ENCODE peak calls at places on chromosomes 6 and 20, in eight cellular contexts. M is psoas muscle, O is stomach, W is upper lobe of right lung, Y is cardiac muscle cell, N is right lobe of liver, A is transverse colon, V is bronchial epithelial cell. T is an unnamed sample. For H3K36me3, the result is how much of the 10 kb centered on the place peaks cover.

GRCh38 chr6:142118926-142119325 is 13.8 kb upstream of the GJE1 start:
- DNase-seq in A (no peak), O (no peak), V (peak), W (no peak), M (no peak), N (no peak), Y (no peak), T (no peak)

GRCh38 chr6:81204741-81205140 is 547.7 kb downstream of the TENT5A start:
- DNase-seq in O (no peak), W (no peak), N (no peak), Y (no peak), M (no peak), V (no peak), A (no peak), T (peak)

GRCh38 chr6:8029243-8029870 is 34.8 kb downstream of the BLOC1S5 start:
- DNase-seq in Y (peak), V (no peak), W (no peak), M (no peak), N (no peak), O (no peak), A (no peak), T (peak)

GRCh38 chr6:7424967-7425807 is 35.6 kb downstream of the RIOK1 start:
- DNase-seq in M (no peak), A (no peak), O (no peak), W (no peak), N (no peak), V (peak), Y (peak), T (no peak)

GRCh38 chr20:20160513-20160912 is 108.2 kb downstream of the CFAP61 start:
- DNase-seq in Y (no peak), M (no peak), A (no peak), O (no peak), W (no peak), N (no peak), V (no peak), T (no peak)

GRCh38 chr6:136510782-136511181 is 39.4 kb downstream of the MAP7 start:
- DNase-seq in V (peak), Y (no peak), O (no peak), A (no peak), M (no peak), N (no peak), W (no peak), T (peak)

GRCh38 chr20:46088409-46089075 is 1.2 kb downstream of the NCOA5 start:
- DNase-seq in W (no peak), M (no peak), Y (no peak), N (no peak), O (no peak), A (no peak), V (peak), T (peak)

GRCh38 chr20:17849901-17850673 is 118.5 kb downstream of the SNX5 start:
- DNase-seq in M (peak), A (peak), W (peak), O (peak), N (no peak), Y (no peak), V (peak), T (peak)

GRCh38 chr6:148747145-148747492 is 289 bp downstream of the UST start:
- DNase-seq in W (peak), Y (peak), O (peak), M (peak), N (peak), V (no peak), A (peak), T (peak)

GRCh38 chr6:19320066-19320465 is 517.1 kb upstream of the ID4 start:
- DNase-seq in V (peak), A (no peak), O (no peak), M (no peak), Y (no peak), W (no peak), N (no peak), T (no peak)

GRCh38 chr20:50834599-50835005 is 39.7 kb downstream of the BCAS4 start:
- DNase-seq in M (no peak), V (peak), A (no peak), W (no peak), O (no peak), Y (no peak), N (no peak), T (peak)

GRCh38 chr20:63241272-63241671 is 5.6 kb downstream of the BIRC7 start:
- DNase-seq in V (no peak), W (no peak), M (no peak), O (no peak), Y (no peak), N (no peak), A (no peak), T (no peak)

GRCh38 chr20:34222208-34222607 is 19.0 kb upstream of the ASIP start:
- DNase-seq in A (peak), V (peak), W (no peak), O (no peak), M (no peak), Y (no peak), N (no peak), T (peak)

GRCh38 chr20:47326718-47327137 is 29.8 kb downstream of the ZMYND8 start:
- DNase-seq in V (no peak), O (no peak), Y (no peak), A (no peak), N (no peak), W (no peak), M (no peak), T (peak)

GRCh38 chr6:134925800-134926199 is 24.1 kb downstream of the ALDH8A1 start:
- DNase-seq in Y (no peak), N (no peak), A (no peak), M (no peak), V (peak), W (no peak), O (no peak), T (peak)

GRCh38 chr6:162856885-162857284 is 129.1 kb downstream of the PACRG start:
- DNase-seq in V (peak), W (no peak), A (peak), M (no peak), N (no peak), O (no peak), Y (peak), T (peak)

DNA sequence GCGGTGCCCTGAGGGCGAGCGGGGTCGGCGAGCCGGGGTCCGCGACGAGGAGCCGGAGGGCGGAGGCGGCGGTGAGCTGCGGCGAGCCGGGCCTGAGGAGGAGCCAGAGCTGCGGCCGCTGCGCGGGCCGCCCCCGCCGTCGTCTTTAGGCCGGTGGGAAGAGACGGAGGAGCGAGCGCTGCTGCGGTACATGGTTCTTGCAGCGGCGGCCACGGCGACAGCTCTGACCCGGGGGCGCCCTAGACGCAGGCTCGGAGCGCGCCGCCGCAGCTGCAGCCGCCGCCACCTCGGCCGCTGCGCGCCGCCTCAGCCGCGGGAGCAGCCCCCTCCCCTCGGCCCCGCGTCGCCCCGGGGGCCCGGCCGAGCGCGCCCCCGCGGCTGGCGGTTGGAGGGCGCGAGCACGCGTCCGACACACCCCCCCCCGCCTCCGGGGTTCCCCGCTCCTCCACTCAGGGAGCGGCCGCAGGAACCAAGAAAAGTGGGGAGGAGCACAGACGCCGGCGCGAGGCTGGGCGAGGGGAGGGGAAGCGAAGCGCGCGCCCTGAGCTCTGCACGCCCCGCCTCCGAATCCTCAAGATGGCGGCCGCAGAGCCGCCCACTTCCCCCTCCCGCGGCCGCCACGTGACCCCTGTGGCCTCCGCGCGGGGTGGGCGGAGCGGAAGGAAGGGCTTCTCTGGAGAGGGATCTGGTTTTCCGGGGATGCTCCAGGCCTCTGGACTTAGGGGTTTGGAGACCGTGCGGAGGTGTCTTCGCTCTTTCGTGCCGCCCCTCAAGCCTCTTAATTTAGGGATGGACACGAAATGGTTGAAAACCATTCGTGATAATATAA is at the start of gene ZNF318:
- DNase-seq in Y (peak), W (peak), O (peak), M (peak), V (peak), A (peak), N (peak), T (peak)
- H3K36me3 ChIP-seq in Y (under half), W (under half), O (under half), M (under half), V (under half), A (under half), N (under half), T (under half)

GRCh38 chr6:160767647-160768019 is 65.6 kb downstream of the PLG start:
- DNase-seq in W (no peak), N (no peak), M (no peak), A (no peak), V (no peak), O (no peak), Y (no peak), T (no peak)

GRCh38 chr6:160767019-160767646 is 65.1 kb downstream of the PLG start:
- DNase-seq in V (peak), W (peak), M (peak), Y (peak), A (peak), N (peak), O (peak), T (peak)

GRCh38 chr6:160764847-160765246 is 62.8 kb downstream of the PLG start:
- DNase-seq in M (no peak), N (no peak), Y (no peak), V (no peak), A (no peak), W (no peak), O (no peak), T (no peak)

GRCh38 chr6:160766657-160767018 is 64.6 kb downstream of the PLG start:
- DNase-seq in A (no peak), Y (no peak), W (no peak), V (no peak), M (no peak), N (no peak), O (no peak), T (no peak)

GRCh38 chr6:160765412-160765811 is 63.4 kb downstream of the PLG start:
- DNase-seq in Y (no peak), A (no peak), N (no peak), O (no peak), M (no peak), V (no peak), W (no peak), T (no peak)
- TF ChIP-seq CTCF in Y (no peak), A (no peak), N (no peak), O (no peak), M (no peak), V (no peak), W (no peak), T (no peak)

GRCh38 chr6:15234068-15234758 is 11.7 kb upstream of the JARID2 start:
- DNase-seq in W (no peak), A (no peak), Y (no peak), V (no peak), N (no peak), O (no peak), M (no peak), T (no peak)
- H3K36me3 ChIP-seq in W (under half), A (under half), Y (under half), V (under half), N (under half), O (under half), M (under half), T (under half)

GRCh38 chr6:44298055-44298803 is 14.9 kb downstream of the AARS2 start:
- DNase-seq in O (no peak), Y (no peak), N (no peak), M (no peak), V (no peak), W (no peak), A (no peak), T (no peak)
- TF ChIP-seq CTCF in O (no peak), Y (no peak), N (no peak), M (no peak), V (no peak), W (no peak), A (no peak), T (no peak)

DNA sequence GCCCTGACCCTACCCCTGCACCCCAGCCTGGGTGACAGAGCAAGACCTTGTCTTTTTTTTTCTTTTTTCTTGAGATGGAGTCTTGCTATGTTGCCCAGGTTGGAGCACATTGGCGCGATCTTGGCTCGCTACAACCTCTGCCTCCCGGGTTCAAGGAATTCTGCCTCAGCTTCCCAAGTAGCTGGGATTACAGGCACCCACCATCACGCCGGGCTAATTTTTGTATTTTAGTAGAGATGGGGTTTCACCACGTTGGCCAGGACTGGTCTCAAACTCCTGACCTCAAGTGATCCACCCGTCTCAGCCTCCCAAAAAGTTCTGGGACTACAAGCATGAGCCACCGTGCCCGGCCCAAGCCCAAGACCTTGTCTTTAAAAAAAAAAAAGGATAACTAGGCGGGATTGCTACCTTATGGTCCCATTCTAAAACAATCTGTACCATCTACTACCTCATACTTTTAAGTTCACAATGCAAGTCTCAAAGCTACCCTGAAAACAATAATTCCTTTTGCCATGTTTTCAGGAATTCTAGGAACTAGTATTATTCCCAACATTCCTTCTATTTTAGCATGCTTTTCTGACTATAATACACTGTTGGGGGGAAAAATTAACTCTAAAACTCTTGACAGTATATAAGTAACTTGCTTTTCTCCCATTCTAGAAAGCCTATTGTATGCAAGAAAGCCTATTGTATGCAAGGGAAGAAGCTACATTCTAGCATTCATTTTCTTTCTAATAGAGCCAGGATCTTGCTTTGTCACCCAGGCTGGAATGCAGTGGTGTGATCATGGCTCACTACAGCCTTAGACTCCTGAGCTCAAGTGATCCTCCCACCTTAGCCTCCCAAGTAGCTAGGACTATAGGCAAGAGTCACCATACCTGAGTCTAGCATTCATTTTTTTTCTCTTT is 6.6 kb downstream of the TUBB start:
- DNase-seq in O (no peak), A (no peak), Y (no peak), M (no peak), N (peak), W (no peak), V (no peak), T (no peak)
- H3K36me3 ChIP-seq in O (half or more), A (under half), Y (half or more), M (under half), N (under half), W (half or more), V (under half), T (under half)

GRCh38 chr6:31041372-31041974 is 31.2 kb downstream of the MUC22 start:
- DNase-seq in O (peak), Y (no peak), M (no peak), N (no peak), V (no peak), W (no peak), A (no peak), T (no peak)

GRCh38 chr6:31048090-31048489 is 37.8 kb downstream of the MUC22 start:
- DNase-seq in Y (no peak), W (no peak), O (no peak), A (no peak), V (no peak), M (no peak), N (no peak), T (no peak)

GRCh38 chr6:31038559-31038958 is 28.3 kb downstream of the MUC22 start:
- DNase-seq in Y (no peak), M (no peak), N (no peak), O (no peak), W (no peak), A (no peak), V (no peak), T (no peak)

GRCh38 chr6:31037692-31038091 is 27.4 kb downstream of the MUC22 start:
- DNase-seq in A (no peak), M (no peak), N (no peak), W (no peak), V (peak), O (no peak), Y (no peak), T (peak)

GRCh38 chr6:31042801-31043200 is 32.5 kb downstream of the MUC22 start:
- DNase-seq in Y (peak), V (peak), M (no peak), O (peak), N (no peak), W (no peak), A (peak), T (peak)
- TF ChIP-seq CTCF in Y (peak), V (peak), M (peak), O (no peak), N (peak), W (peak), A (no peak), T (peak)

GRCh38 chr6:33692078-33692759 is 19.3 kb downstream of the UQCC2 start:
- DNase-seq in W (no peak), N (peak), M (peak), V (no peak), A (no peak), Y (peak), O (peak), T (peak)

GRCh38 chr6:33691456-33692077 is 19.9 kb downstream of the UQCC2 start:
- DNase-seq in M (peak), N (peak), Y (no peak), O (no peak), W (no peak), A (no peak), V (no peak), T (no peak)

GRCh38 chr6:33694401-33694931 is 17.0 kb downstream of the UQCC2 start:
- DNase-seq in Y (peak), O (no peak), W (no peak), N (peak), V (peak), M (peak), A (no peak), T (peak)

GRCh38 chr6:33693186-33694158 is 18.0 kb downstream of the UQCC2 start:
- DNase-seq in W (no peak), V (no peak), O (no peak), N (peak), M (peak), A (no peak), Y (peak), T (no peak)

GRCh38 chr6:33692760-33693158 is 18.7 kb downstream of the UQCC2 start:
- DNase-seq in A (peak), O (peak), V (peak), Y (no peak), W (no peak), N (peak), M (peak), T (no peak)
- H3K36me3 ChIP-seq in A (under half), O (half or more), V (half or more), Y (under half), W (half or more), N (under half), M (under half), T (under half)

DNA sequence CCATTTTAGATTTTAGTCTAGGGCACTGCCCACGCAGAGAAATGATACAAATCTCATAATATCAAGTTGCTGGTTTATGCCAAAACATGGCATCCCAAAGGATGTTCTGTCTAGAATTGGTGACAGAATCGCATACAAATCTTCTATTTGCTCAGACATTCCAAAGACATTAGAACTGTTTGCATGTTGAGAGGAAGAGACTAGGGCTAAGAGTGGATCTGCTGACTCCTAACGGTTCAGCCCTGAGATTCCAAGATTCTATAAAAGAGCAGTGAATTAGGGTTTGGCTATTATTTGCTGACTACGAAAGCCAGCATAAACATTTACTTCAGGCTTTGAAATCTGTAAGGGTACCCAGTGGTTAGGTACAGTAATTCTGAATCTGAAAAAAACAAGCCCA is 3.6 kb downstream of the EPB41L2 start:
- DNase-seq in W (no peak), M (no peak), Y (no peak), A (no peak), O (no peak), V (peak), N (no peak), T (peak)
- TF ChIP-seq CTCF in W (no peak), M (no peak), Y (peak), A (no peak), O (no peak), V (no peak), N (no peak), T (no peak)

DNA sequence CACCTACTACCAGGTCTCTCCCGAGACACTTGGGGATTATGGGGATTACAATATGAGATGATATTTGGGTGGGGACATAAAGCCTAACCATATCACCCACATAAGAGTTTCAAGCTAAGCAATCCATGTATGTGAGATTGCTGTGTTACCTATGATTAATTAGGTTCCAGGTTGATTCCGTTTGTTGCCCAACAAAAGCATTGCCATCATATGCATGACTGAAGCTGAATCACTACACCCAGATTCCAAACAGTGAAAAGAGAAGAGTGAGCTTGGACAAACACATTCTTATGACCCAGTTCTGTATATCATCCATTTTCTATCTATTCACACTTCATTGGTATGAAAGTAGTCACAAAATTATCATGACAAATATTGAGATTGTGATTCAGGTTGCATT is 952.5 kb upstream of the MAN1A1 start:
- DNase-seq in M (no peak), W (no peak), V (peak), A (no peak), N (no peak), O (no peak), Y (no peak), T (no peak)
- H3K36me3 ChIP-seq in M (under half), W (under half), V (under half), A (under half), N (under half), O (under half), Y (under half), T (under half)

DNA sequence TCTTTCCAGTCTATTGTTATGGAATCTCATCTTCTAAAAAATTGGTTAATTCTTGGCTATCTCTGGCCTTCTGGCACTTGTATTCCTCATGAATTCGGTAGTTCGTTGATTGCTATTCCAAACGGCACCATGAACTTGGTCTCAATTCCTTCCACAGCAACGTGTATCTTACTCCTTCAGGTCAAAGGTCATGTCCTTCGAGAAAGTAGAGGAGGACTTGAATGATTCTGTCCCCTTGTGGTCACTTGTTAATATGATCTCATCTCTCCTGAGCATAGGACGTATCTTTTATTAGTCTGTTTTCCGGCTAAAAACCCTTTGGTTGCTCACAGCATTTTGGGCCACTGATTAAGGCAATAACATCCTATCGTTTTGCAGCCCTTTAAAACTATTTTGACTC is 9.4 kb downstream of the TLDC2 start:
- DNase-seq in A (no peak), W (no peak), N (no peak), M (no peak), O (no peak), Y (no peak), V (no peak), T (no peak)
- TF ChIP-seq CTCF in A (no peak), W (peak), N (no peak), M (no peak), O (no peak), Y (peak), V (no peak), T (no peak)